ENCODE peak calls at places on chromosomes 11 and 22, in six cellular contexts. E is cardiac fibroblast, H is astrocyte of the spinal cord, P is neural progenitor cell, R is cardiac muscle cell, J is endothelial cell of umbilical vein. D is an unnamed sample.

GRCh38 chr11:73381589-73381988 is 5.4 kb downstream of the RELT start:
- DNase-seq in E (no peak), H (no peak), P (no peak), J (no peak), R (no peak), D (no peak)

GRCh38 chr11:78384231-78384630 is 33.4 kb downstream of the GAB2 start:
- DNase-seq in J (no peak), P (no peak), R (no peak), E (no peak), H (no peak), D (no peak)

GRCh38 chr11:117932426-117932825 is 3.2 kb upstream of the TMPRSS13 start:
- DNase-seq in J (no peak), E (no peak), R (no peak), H (no peak), P (no peak), D (no peak)

GRCh38 chr11:98107736-98108135 is 913.0 kb upstream of the CNTN5 start:
- DNase-seq in H (no peak), R (peak; percentile 3), J (no peak), E (peak; percentile 16), P (no peak), D (no peak)

GRCh38 chr11:34492806-34493414 is 20.7 kb downstream of the ELF5 start:
- DNase-seq in P (peak; percentile 79), H (peak; percentile 69), J (peak; percentile 64), R (peak; percentile 78), E (peak; percentile 71), D (peak; percentile 65)

GRCh38 chr22:25534724-25535123 is 29.8 kb upstream of the GRK3 start:
- DNase-seq in R (no peak), H (no peak), E (no peak), P (no peak), J (no peak), D (no peak)

GRCh38 chr11:93116641-93117577 is 80.9 kb downstream of the SLC36A4 start:
- DNase-seq in P (peak; percentile 52), J (no peak), R (no peak), E (no peak), H (no peak), D (no peak)

GRCh38 chr11:114771172-114771571 is 92.8 kb downstream of the NXPE2 start:
- DNase-seq in P (no peak), E (no peak), R (no peak), J (no peak), H (no peak), D (no peak)

GRCh38 chr11:15958939-15959338 is 397.4 kb downstream of the SOX6 start:
- DNase-seq in P (no peak), R (no peak), E (peak; percentile 20), H (no peak), J (no peak), D (no peak)

GRCh38 chr22:46439576-46440465 is 97.6 kb downstream of the CELSR1 start:
- DNase-seq in E (no peak), H (no peak), P (no peak), R (no peak), J (no peak), D (no peak)

GRCh38 chr22:46439111-46439510 is 98.3 kb downstream of the CELSR1 start:
- DNase-seq in E (no peak), P (no peak), H (no peak), J (no peak), R (no peak), D (no peak)

GRCh38 chr22:46442217-46442853 is 95.1 kb downstream of the CELSR1 start:
- DNase-seq in H (no peak), J (no peak), R (no peak), E (no peak), P (no peak), D (no peak)

GRCh38 chr22:46436595-46437163 is 100.7 kb downstream of the CELSR1 start:
- DNase-seq in R (peak; percentile 12), P (no peak), J (no peak), H (peak; percentile 32), E (no peak), D (peak; percentile 19)

GRCh38 chr22:46437990-46438389 is 99.4 kb downstream of the CELSR1 start:
- DNase-seq in P (no peak), E (no peak), H (no peak), R (no peak), J (no peak), D (no peak)
- TF ChIP-seq CTCF in P (no peak), E (no peak), H (no peak), R (no peak), J (no peak), D (no peak)

DNA sequence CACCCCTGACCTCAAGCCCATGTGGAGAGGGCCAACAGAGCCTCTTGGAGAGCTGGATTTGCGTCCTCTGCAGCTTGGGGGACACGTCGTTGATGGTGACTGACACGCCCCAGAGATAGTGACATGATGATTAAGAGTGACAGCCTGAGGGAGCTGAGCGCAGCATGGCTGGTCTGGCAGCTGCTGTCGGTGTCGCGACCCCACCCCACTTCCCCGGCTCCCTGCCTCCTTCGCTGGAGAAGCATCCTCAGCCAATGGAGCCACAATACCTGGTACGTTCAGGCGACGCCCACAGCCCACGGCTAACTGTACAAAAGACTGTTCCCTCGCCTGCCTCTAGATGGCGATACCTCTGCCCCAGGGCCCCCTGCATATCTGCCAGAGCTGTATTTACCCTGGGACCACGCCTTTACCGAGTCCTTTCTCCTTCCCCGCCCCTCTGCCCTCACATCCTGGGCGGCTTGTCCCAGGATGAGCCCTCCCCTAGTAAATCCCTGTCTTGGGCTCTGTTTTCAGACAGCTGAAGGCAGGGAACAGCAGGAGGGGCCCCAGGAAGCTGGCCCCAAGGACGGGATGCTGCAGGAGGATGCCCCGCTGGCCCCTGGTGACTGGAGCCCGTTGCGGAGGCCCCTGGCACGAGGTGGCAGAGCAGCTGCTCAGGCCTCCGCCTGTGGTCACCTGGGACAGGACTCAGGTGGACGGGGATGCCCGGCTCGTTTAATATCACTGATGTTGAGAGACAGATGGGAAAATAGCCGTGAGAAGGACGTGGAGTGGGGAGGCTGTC is 90.6 kb downstream of the RPS6KA4 start:
- DNase-seq in R (peak; percentile 66), E (peak; percentile 61), P (peak; percentile 89), H (peak; percentile 22), J (peak; percentile 59), D (peak; percentile 23)
- H3K4me3 ChIP-seq in R (no peak overlapping the region), E (no peak overlapping the region), P (peak overlapping the region; percentile 38), H (no peak overlapping the region), J (no peak overlapping the region), D (no peak overlapping the region)

GRCh38 chr11:66905631-66906030 is 48.8 kb downstream of the LRFN4 start:
- DNase-seq in E (no peak), R (no peak), J (no peak), P (no peak), H (no peak), D (no peak)
- TF ChIP-seq CTCF in E (no peak), R (no peak), J (no peak), P (no peak), H (no peak), D (no peak)

GRCh38 chr22:50009765-50010675 is 2.5 kb downstream of the IL17REL start:
- DNase-seq in H (no peak), P (no peak), E (no peak), J (no peak), R (no peak), D (no peak)

GRCh38 chr22:50009251-50009650 is 3.3 kb downstream of the IL17REL start:
- DNase-seq in P (no peak), E (no peak), J (no peak), H (no peak), R (no peak), D (no peak)

GRCh38 chr22:50012201-50013181 is at the start of gene IL17REL:
- DNase-seq in R (peak; percentile 22), E (peak; percentile 39), H (no peak), J (no peak), P (no peak), D (peak; percentile 5)

GRCh38 chr22:50011447-50012200 is 941 bp downstream of the IL17REL start:
- DNase-seq in E (no peak), P (no peak), H (no peak), R (no peak), J (no peak), D (no peak)

DNA sequence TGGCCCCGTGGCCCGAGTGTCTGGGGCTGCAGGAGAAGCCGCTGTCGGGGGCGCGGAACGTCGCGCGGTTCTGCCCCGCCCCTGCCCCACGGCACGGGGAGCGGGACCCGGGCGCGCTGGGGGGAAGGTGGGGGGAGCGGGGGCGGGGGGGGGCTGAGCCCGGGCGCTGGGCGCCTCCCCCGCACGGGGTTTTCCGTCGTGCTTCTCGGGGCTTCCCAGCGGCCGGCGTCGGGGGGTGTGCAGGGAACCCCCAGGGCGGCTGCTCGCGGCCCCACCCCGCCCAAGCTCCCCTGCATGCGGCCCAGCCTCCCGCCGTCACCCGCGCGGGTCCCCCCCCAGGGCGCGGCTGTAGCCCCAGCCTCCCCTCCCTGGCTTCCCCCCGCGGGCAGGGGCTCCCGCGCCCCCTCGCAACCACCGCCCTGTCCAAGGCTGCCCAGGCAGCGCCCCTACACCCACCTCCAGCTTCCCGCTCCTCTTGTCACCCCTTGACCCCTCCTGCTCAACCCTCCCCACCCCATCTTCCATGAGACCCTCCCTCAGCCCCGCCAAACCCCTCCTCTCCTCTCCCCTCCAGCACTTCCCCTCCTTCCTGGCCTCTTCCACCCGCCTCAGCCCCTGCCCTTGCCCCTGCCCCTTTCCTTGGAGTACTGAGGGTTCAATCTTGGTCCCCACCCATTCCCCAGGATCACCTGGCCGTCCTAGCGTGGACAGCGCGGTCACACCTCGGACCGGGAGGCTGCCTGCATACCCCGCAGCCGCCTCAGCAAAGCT is 1.7 kb downstream of the IL17REL start:
- DNase-seq in J (no peak), P (no peak), E (no peak), R (no peak), H (no peak), D (no peak)
- H3K4me3 ChIP-seq in J (no peak overlapping the region), P (peak overlapping the region; percentile 9), E (no peak overlapping the region), R (no peak overlapping the region), H (no peak overlapping the region), D (no peak overlapping the region)

GRCh38 chr11:46521947-46522681 is 71.7 kb downstream of the AMBRA1 start:
- DNase-seq in R (peak; percentile 21), E (peak; percentile 8), H (peak; percentile 75), P (no peak), J (no peak), D (peak; percentile 41)
- TF ChIP-seq CTCF in R (peak; percentile 11), E (peak; percentile 39), H (peak; percentile 45), P (peak; percentile 45), J (peak; percentile 18), D (peak; percentile 38)

DNA sequence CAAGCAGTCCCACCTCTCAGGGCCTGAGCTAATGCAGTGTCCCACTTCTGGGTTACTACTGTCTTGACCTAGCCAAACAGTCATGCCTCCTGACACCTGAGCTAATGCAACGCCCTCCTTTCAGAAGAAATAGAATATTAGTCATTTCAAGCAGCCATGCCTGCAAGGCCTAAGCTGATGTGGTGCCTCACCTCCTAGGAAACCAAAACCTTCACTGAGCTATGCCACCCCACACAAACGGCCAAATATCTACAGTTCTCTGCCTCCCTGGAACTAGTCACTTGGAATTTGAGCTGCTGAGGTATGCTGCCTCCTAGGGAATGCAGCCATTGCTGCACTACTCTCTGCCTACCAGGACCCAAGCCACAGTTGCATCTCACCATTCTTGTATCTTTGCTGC is 8.3 kb upstream of the MS4A6E start:
- DNase-seq in H (no peak), P (no peak), J (no peak), R (no peak), E (no peak), D (no peak)
- H3K4me3 ChIP-seq in H (no peak overlapping the region), P (no peak overlapping the region), J (no peak overlapping the region), R (no peak overlapping the region), E (no peak overlapping the region), D (no peak overlapping the region)

DNA sequence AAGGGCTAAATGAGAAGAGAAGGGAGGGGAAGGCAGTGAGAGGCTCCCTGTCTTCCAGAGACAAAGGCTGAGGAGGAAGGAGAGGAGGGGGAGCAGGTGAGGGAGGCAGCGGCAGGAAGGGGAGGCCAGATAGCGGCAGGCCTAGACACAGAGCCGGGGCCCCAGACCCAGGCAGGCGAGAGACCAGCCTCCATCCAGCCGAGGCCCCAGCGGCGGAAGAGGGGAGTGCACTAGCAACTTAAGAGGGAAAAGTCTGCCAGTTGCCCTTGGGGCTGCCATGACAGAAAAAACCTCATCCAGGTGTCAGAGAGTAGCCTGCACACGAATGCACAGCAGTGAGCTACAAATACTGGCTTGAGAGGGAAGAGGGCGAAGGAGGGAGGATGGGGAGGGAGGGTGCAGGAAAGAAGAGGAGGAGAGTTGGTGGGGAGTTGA is 46.7 kb downstream of the IGLL1 start:
- DNase-seq in H (no peak), P (peak; percentile 91), J (peak; percentile 24), R (peak; percentile 61), E (peak; percentile 52), D (no peak)
- TF ChIP-seq CTCF in H (peak; percentile 61), P (peak; percentile 63), J (peak; percentile 60), R (peak; percentile 52), E (peak; percentile 26), D (peak; percentile 29)